ENCODE peak calls at places on chromosomes 7 and 10, in five cellular contexts. C is stimulated activated CD4-positive, alpha-beta T cell treated with anti-CD3 and anti-CD28 coated beads, Interleukin-1b, Interleukin-23, amount 100 ng/mL, for 24 hours; O is neural crest cell; S is effector memory CD8-positive, alpha-beta T cell; E is foreskin fibroblast. F is an unnamed sample.

GRCh38 chr7:73977626-73978618 is 50.1 kb upstream of the ELN start:
- DNase-seq in E (no peak), C (no peak), O (no peak), S (no peak), F (no peak)

GRCh38 chr7:67512481-67512880 is 515.8 kb downstream of the TYW1 start:
- DNase-seq in E (no peak), O (no peak), S (no peak), C (no peak), F (no peak)

GRCh38 chr10:99859585-99859984 is 77.1 kb downstream of the ABCC2 start:
- DNase-seq in C (no peak), E (no peak), O (no peak), S (no peak), F (no peak)

GRCh38 chr7:34949356-34949755 is 87.9 kb downstream of the DPY19L1 start:
- DNase-seq in S (no peak), C (no peak), O (no peak), E (no peak), F (no peak)

GRCh38 chr7:14504134-14504533 is 398.4 kb downstream of the DGKB start:
- DNase-seq in O (no peak), S (no peak), E (no peak), C (no peak), F (no peak)

GRCh38 chr7:75772081-75773077 is at the start of gene CCL26:
- DNase-seq in E (peak; percentile 89), O (no peak), S (no peak), C (no peak), F (no peak)

GRCh38 chr7:33868151-33868550 is 37.2 kb upstream of the BMPER start:
- DNase-seq in O (no peak), E (peak; percentile 79), C (no peak), S (no peak), F (no peak)

GRCh38 chr7:158266817-158267736 is 320.5 kb downstream of the PTPRN2 start:
- DNase-seq in E (no peak), O (no peak), S (no peak), C (no peak), F (no peak)

GRCh38 chr7:50792342-50793114 is 9.8 kb upstream of the GRB10 start:
- DNase-seq in O (peak; percentile 32), S (no peak), E (peak; percentile 39), C (no peak), F (peak; percentile 75)

GRCh38 chr7:25495342-25495855 is 267.1 kb upstream of the NPVF start:
- DNase-seq in C (no peak), O (no peak), E (no peak), S (no peak), F (no peak)

GRCh38 chr10:96596422-96597407 is 9.9 kb upstream of the TM9SF3 start:
- DNase-seq in S (no peak), E (no peak), O (no peak), C (no peak), F (no peak)

GRCh38 chr10:35412900-35413491 is 76.7 kb downstream of the CCNY start:
- DNase-seq in E (no peak), O (no peak), C (no peak), S (no peak), F (no peak)

GRCh38 chr10:57992321-57993077 is 275.2 kb downstream of the IPMK start:
- DNase-seq in O (no peak), E (no peak), S (no peak), C (no peak), F (no peak)

GRCh38 chr7:148622887-148623585 is 32.5 kb downstream of the C7orf33 start:
- DNase-seq in O (no peak), E (no peak), C (no peak), S (no peak), F (peak; percentile 80)

GRCh38 chr10:124690971-124691370 is 53.2 kb downstream of the FAM53B start:
- DNase-seq in S (no peak), O (no peak), E (no peak), C (no peak), F (no peak)

GRCh38 chr10:6144609-6145413 is 56.0 kb downstream of the RBM17 start:
- DNase-seq in O (peak; percentile 60), S (peak; percentile 83), C (peak; percentile 73), E (peak; percentile 85), F (peak; percentile 70)